ENCODE peak calls at places on chromosome 22, in five cellular contexts. I, X, C, S and A are unnamed samples.
A peak's percentile ranks its signal among the peaks of the same experiment; 100 is the strongest.

GRCh38 chr22:43796567-43796966 is 15.5 kb downstream of the EFCAB6 start:
- DNase-seq in I (peak; percentile 20), X (no peak), C (no peak), S (no peak), A (no peak)

GRCh38 chr22:22450343-22450839 is 58.2 kb downstream of the ZNF280B start:
- DNase-seq in I (no peak), X (no peak), C (peak; percentile 35), S (no peak), A (no peak)

GRCh38 chr22:35622132-35622913 is 5.2 kb upstream of the MB start:
- DNase-seq in I (no peak), X (no peak), C (no peak), S (peak; percentile 63), A (no peak)

GRCh38 chr22:36454916-36455570 is 26.4 kb downstream of the TXN2 start:
- DNase-seq in I (peak; percentile 69), X (no peak), C (peak; percentile 93), S (peak; percentile 98), A (peak; percentile 89)

GRCh38 chr22:28187612-28188011 is 268.6 kb upstream of the PITPNB start:
- DNase-seq in I (no peak), X (no peak), C (no peak), S (no peak), A (no peak)

GRCh38 chr22:50247748-50248147 is 2.9 kb upstream of the TUBGCP6 start:
- DNase-seq in I (no peak), X (no peak), C (no peak), S (peak; percentile 80), A (peak; percentile 60)

GRCh38 chr22:38830026-38830844 is 13.6 kb downstream of the NPTXR start:
- DNase-seq in I (no peak), X (no peak), C (no peak), S (no peak), A (peak; percentile 8)

GRCh38 chr22:42261266-42261665 is 9.2 kb downstream of the TCF20 start:
- DNase-seq in I (no peak), X (no peak), C (no peak), S (no peak), A (no peak)

GRCh38 chr22:36083056-36083455 is 54.4 kb upstream of the RBFOX2 start:
- DNase-seq in I (no peak), X (no peak), C (no peak), S (no peak), A (no peak)

GRCh38 chr22:39907035-39907434 is 6.2 kb downstream of the GRAP2 start:
- DNase-seq in I (no peak), X (no peak), C (no peak), S (no peak), A (no peak)

GRCh38 chr22:42300286-42301071 is 30.0 kb upstream of the TCF20 start:
- DNase-seq in I (peak; percentile 83), X (peak; percentile 19), C (no peak), S (no peak), A (no peak)

GRCh38 chr22:32448980-32449379 is 15.3 kb downstream of the BPIFC start:
- DNase-seq in I (peak; percentile 48), X (no peak), C (peak; percentile 82), S (no peak), A (no peak)